ENCODE peak calls at places on chromosomes 3 and 15, in nine cellular contexts. T, Q, O, F, N, Z, J, K and L are unnamed samples.

GRCh38 chr15:31606942-31607497 is 280.4 kb downstream of the KLF13 start:
- DNase-seq in Z (no peak), T (no peak), F (no peak), J (no peak), O (no peak), Q (no peak), K (no peak), N (no peak), L (no peak)

GRCh38 chr3:165466856-165467255 is 270.7 kb upstream of the SLITRK3 start:
- DNase-seq in O (no peak), T (no peak), J (no peak), K (peak), Q (no peak), Z (no peak), N (no peak), F (no peak), L (no peak)

GRCh38 chr3:30578986-30579579 is 27.3 kb upstream of the TGFBR2 start:
- DNase-seq in J (no peak), F (no peak), N (no peak), Z (no peak), K (no peak), O (no peak), Q (no peak), T (no peak), L (no peak)

GRCh38 chr3:174243194-174243593 is 615.9 kb upstream of the NAALADL2 start:
- DNase-seq in N (no peak), Q (peak), T (no peak), K (no peak), F (no peak), Z (no peak), J (no peak), O (no peak), L (no peak)

GRCh38 chr15:68639926-68640600 is 61.3 kb downstream of the CORO2B start:
- DNase-seq in K (no peak), T (no peak), J (no peak), Z (no peak), O (no peak), Q (no peak), N (no peak), F (no peak), L (no peak)

GRCh38 chr15:71201471-71201870 is 86.2 kb downstream of the THSD4 start:
- DNase-seq in Z (no peak), O (no peak), N (no peak), J (peak), K (no peak), Q (no peak), T (peak), F (no peak), L (no peak)

GRCh38 chr3:58577269-58577821 is at the start of gene FAM107A:
- DNase-seq in J (no peak), F (no peak), K (no peak), O (no peak), N (peak), Q (no peak), Z (peak), T (peak), L (no peak)

GRCh38 chr15:74653426-74654082 is 37.9 kb downstream of the CLK3 start:
- DNase-seq in N (no peak), J (no peak), F (no peak), Z (no peak), O (no peak), Q (peak), K (peak), T (no peak), L (no peak)

GRCh38 chr15:31615643-31616415 is 289.2 kb downstream of the KLF13 start:
- DNase-seq in K (no peak), Z (no peak), N (no peak), J (no peak), O (no peak), Q (no peak), T (no peak), F (no peak), L (no peak)

GRCh38 chr15:99241752-99242151 is 7.6 kb downstream of the TTC23 start:
- DNase-seq in J (no peak), F (no peak), T (no peak), Q (no peak), O (no peak), K (no peak), N (no peak), Z (no peak), L (no peak)

GRCh38 chr3:141392018-141392370 is 23.7 kb downstream of the ZBTB38 start:
- DNase-seq in J (no peak), K (no peak), Z (no peak), Q (no peak), N (no peak), T (no peak), F (no peak), O (no peak), L (no peak)

GRCh38 chr15:85407421-85408269 is 27.2 kb downstream of the AKAP13 start:
- DNase-seq in J (no peak), K (peak), F (no peak), O (no peak), T (no peak), N (no peak), Z (no peak), Q (peak), L (no peak)

GRCh38 chr15:101008158-101009139 is 89.3 kb downstream of the LRRK1 start:
- DNase-seq in F (peak), K (peak), T (peak), J (peak), Q (peak), O (no peak), Z (peak), N (peak), L (peak)

GRCh38 chr3:38541800-38542199 is 45.7 kb downstream of the EXOG start:
- DNase-seq in O (no peak), J (no peak), K (no peak), Q (no peak), T (no peak), F (no peak), Z (no peak), N (no peak), L (no peak)

GRCh38 chr3:81891056-81891455 is 129.6 kb upstream of the GBE1 start:
- DNase-seq in Z (no peak), J (peak), F (no peak), Q (no peak), T (peak), N (no peak), K (no peak), O (no peak), L (no peak)

GRCh38 chr3:177516130-177517011 is 319.1 kb upstream of the TBL1XR1 start:
- DNase-seq in O (no peak), F (no peak), J (no peak), N (peak), T (no peak), K (peak), Z (no peak), Q (peak), L (no peak)

GRCh38 chr15:57340673-57341259 is 35.5 kb upstream of the CGNL1 start:
- DNase-seq in O (no peak), T (peak), Q (no peak), F (no peak), N (peak), K (peak), Z (peak), J (peak), L (no peak)

GRCh38 chr15:43748376-43748775 is 2.1 kb downstream of the PDIA3 start:
- DNase-seq in O (no peak), Z (no peak), J (no peak), F (peak), Q (no peak), T (no peak), N (no peak), K (peak), L (no peak)

GRCh38 chr15:73047882-73048281 is 4.4 kb upstream of the NEO1 start:
- DNase-seq in K (no peak), N (no peak), O (no peak), J (no peak), F (no peak), T (no peak), Z (no peak), Q (no peak), L (no peak)

GRCh38 chr15:96181873-96182301 is 148.6 kb upstream of the NR2F2 start:
- DNase-seq in J (no peak), Q (no peak), O (no peak), F (no peak), T (no peak), Z (no peak), N (no peak), K (no peak), L (no peak)

GRCh38 chr3:115628075-115628412 is 4.7 kb downstream of the GAP43 start:
- DNase-seq in K (no peak), N (no peak), F (no peak), O (no peak), T (no peak), Q (no peak), J (no peak), Z (no peak), L (no peak)

GRCh38 chr3:196207833-196208607 is 3.2 kb downstream of the ZDHHC19 start:
- DNase-seq in N (no peak), J (peak), O (no peak), Q (no peak), F (peak), K (no peak), T (no peak), Z (peak), L (peak)

GRCh38 chr15:89192136-89192535 is 29.2 kb downstream of the RLBP1 start:
- DNase-seq in Z (no peak), T (no peak), F (no peak), N (no peak), K (no peak), Q (no peak), O (no peak), J (no peak), L (no peak)

GRCh38 chr15:70435369-70435768 is 328.0 kb downstream of the UACA start:
- DNase-seq in K (no peak), O (no peak), Q (no peak), Z (no peak), N (no peak), F (no peak), J (no peak), T (no peak), L (no peak)

GRCh38 chr3:183699238-183699947 is 1.8 kb downstream of the YEATS2 start:
- DNase-seq in F (no peak), Q (no peak), K (no peak), J (peak), N (no peak), T (peak), O (no peak), Z (no peak), L (no peak)

GRCh38 chr3:128278761-128279593 is 125.7 kb downstream of the EEFSEC start:
- DNase-seq in Q (no peak), Z (peak), N (peak), F (no peak), K (peak), O (no peak), J (peak), T (peak), L (no peak)

GRCh38 chr3:58528629-58529028 is 8.4 kb downstream of the ACOX2 start:
- DNase-seq in T (no peak), Q (peak), F (no peak), N (no peak), J (peak), O (no peak), Z (no peak), K (peak), L (no peak)

GRCh38 chr15:68730491-68731317 is 90.0 kb downstream of the ANP32A start:
- DNase-seq in Z (peak), K (peak), F (no peak), N (peak), J (no peak), T (peak), Q (peak), O (no peak), L (no peak)

GRCh38 chr15:77371850-77372249 is 48.1 kb downstream of the PEAK1 start:
- DNase-seq in O (no peak), F (no peak), J (no peak), Q (no peak), Z (no peak), K (no peak), T (no peak), N (no peak), L (no peak)

GRCh38 chr15:89400121-89400996 is 65.7 kb upstream of the POLG start:
- DNase-seq in J (no peak), K (no peak), O (no peak), F (no peak), N (no peak), Q (no peak), T (peak), Z (no peak), L (no peak)

GRCh38 chr3:71010731-71011455 is 572.6 kb downstream of the FOXP1 start:
- DNase-seq in O (no peak), F (peak), Q (peak), K (no peak), J (no peak), Z (no peak), N (no peak), T (no peak), L (peak)

GRCh38 chr15:80455051-80455648 is 51.0 kb downstream of the ARNT2 start:
- DNase-seq in Q (no peak), F (no peak), T (no peak), N (no peak), O (no peak), Z (no peak), K (no peak), J (no peak), L (no peak)

GRCh38 chr3:14345496-14346150 is 56.8 kb upstream of the SLC6A6 start:
- DNase-seq in F (no peak), Z (no peak), N (no peak), J (no peak), K (no peak), Q (no peak), T (no peak), O (no peak), L (no peak)

GRCh38 chr15:51736069-51736468 is 1.4 kb downstream of the LYSMD2 start:
- DNase-seq in Q (no peak), T (peak), O (no peak), J (no peak), K (no peak), N (no peak), Z (no peak), F (no peak), L (no peak)

GRCh38 chr15:83112959-83113299 is 5.5 kb downstream of the TM6SF1 start:
- DNase-seq in T (no peak), O (no peak), J (no peak), Q (no peak), K (no peak), Z (no peak), N (no peak), F (no peak), L (no peak)

GRCh38 chr3:16477501-16477900 is 36.0 kb downstream of the RFTN1 start:
- DNase-seq in K (no peak), Q (no peak), O (no peak), F (no peak), Z (no peak), T (peak), J (no peak), N (no peak), L (no peak)